ENCODE peak calls at places on chromosome 3, in eight cellular contexts. S, B, W, R, P, O, E and Q are unnamed samples. For H3K79me2, the result is how much of the 10 kb centered on the place peaks cover.

GRCh38 chr3:195715134-195715533 is 5.6 kb upstream of the MUC20 start:
- DNase-seq in P (no peak), R (peak), W (no peak), B (no peak), E (no peak), S (no peak), O (no peak), Q (no peak)

GRCh38 chr3:27714692-27715453 is 7.2 kb downstream of the EOMES start:
- DNase-seq in W (peak), E (no peak), R (no peak), S (peak), B (no peak), O (peak), P (no peak), Q (peak)

GRCh38 chr3:72319202-72320095 is 528.8 kb downstream of the SHQ1 start:
- DNase-seq in R (peak), P (peak), S (peak), O (no peak), E (no peak), W (peak), B (no peak), Q (no peak)

GRCh38 chr3:141940204-141940776 is 63.8 kb downstream of the ATP1B3 start:
- DNase-seq in R (no peak), O (peak), E (peak), W (peak), B (peak), P (peak), S (peak), Q (peak)

GRCh38 chr3:195909294-195909644 is 918 bp upstream of the TNK2 start:
- DNase-seq in P (peak), O (no peak), S (peak), B (no peak), R (no peak), W (no peak), E (no peak), Q (peak)

GRCh38 chr3:30505866-30506517 is 100.4 kb upstream of the TGFBR2 start:
- DNase-seq in P (no peak), O (no peak), W (no peak), E (no peak), S (peak), B (no peak), R (no peak), Q (no peak)

GRCh38 chr3:115922681-115923347 is 299.5 kb downstream of the GAP43 start:
- DNase-seq in P (no peak), B (peak), O (peak), S (peak), W (peak), R (no peak), E (no peak), Q (peak)

GRCh38 chr3:144875251-144875650 is 903.6 kb downstream of the DIPK2A start:
- DNase-seq in B (no peak), W (no peak), R (no peak), O (no peak), E (no peak), S (no peak), P (no peak), Q (no peak)

GRCh38 chr3:185151959-185152432 is 864 bp downstream of the C3orf70 start:
- DNase-seq in P (no peak), E (no peak), B (peak), O (no peak), S (peak), R (no peak), W (no peak), Q (no peak)

GRCh38 chr3:72340476-72341379 is 507.5 kb downstream of the SHQ1 start:
- DNase-seq in P (no peak), W (no peak), R (no peak), O (no peak), E (no peak), S (peak), B (no peak), Q (no peak)

GRCh38 chr3:4670352-4670751 is 177.2 kb downstream of the ITPR1 start:
- DNase-seq in W (no peak), R (peak), S (peak), P (no peak), B (no peak), O (peak), E (peak), Q (peak)

GRCh38 chr3:97950360-97950759 is 21.9 kb downstream of the RIOX2 start:
- DNase-seq in P (no peak), W (no peak), S (no peak), O (no peak), E (no peak), R (no peak), B (no peak), Q (no peak)

GRCh38 chr3:15606434-15606891 is 4.9 kb downstream of the BTD start:
- DNase-seq in R (no peak), E (no peak), W (peak), B (peak), S (peak), O (no peak), P (peak), Q (no peak)

GRCh38 chr3:100075731-100076543 is 38.4 kb downstream of the FILIP1L start:
- DNase-seq in S (no peak), O (no peak), E (no peak), R (peak), P (no peak), B (no peak), W (no peak), Q (no peak)

GRCh38 chr3:78919021-78919755 is 848.6 kb downstream of the ROBO1 start:
- DNase-seq in B (peak), R (no peak), O (no peak), E (no peak), W (peak), S (peak), P (no peak), Q (no peak)

GRCh38 chr3:197547618-197548017 is 8.2 kb downstream of the BDH1 start:
- DNase-seq in E (no peak), W (peak), R (peak), S (no peak), B (no peak), O (peak), P (no peak), Q (peak)

GRCh38 chr3:78728406-78729145 is 1039.2 kb downstream of the ROBO1 start:
- DNase-seq in B (peak), E (peak), O (no peak), R (no peak), W (peak), P (no peak), S (peak), Q (peak)

GRCh38 chr3:140943781-140944547 is 2.3 kb downstream of the SLC25A36 start:
- DNase-seq in O (no peak), P (no peak), W (no peak), E (no peak), R (no peak), S (peak), B (no peak), Q (no peak)

GRCh38 chr3:147699175-147699838 is 290.1 kb downstream of the ZIC1 start:
- DNase-seq in W (no peak), P (no peak), E (no peak), B (peak), O (no peak), R (no peak), S (peak), Q (no peak)

GRCh38 chr3:159761377-159761776 is 227.3 kb upstream of the IL12A start:
- DNase-seq in P (peak), R (no peak), O (no peak), W (no peak), B (peak), S (peak), E (peak), Q (no peak)

GRCh38 chr3:189132125-189132744 is 39.5 kb upstream of the TPRG1 start:
- DNase-seq in E (no peak), S (peak), R (no peak), O (no peak), W (peak), B (peak), P (peak), Q (no peak)

GRCh38 chr3:65938676-65939075 is 100.0 kb downstream of the MAGI1 start:
- DNase-seq in R (no peak), E (no peak), S (no peak), P (no peak), B (no peak), O (no peak), W (no peak), Q (no peak)
- H3K79me2 ChIP-seq in R (under half), E (half or more), S (half or more), P (under half), B (under half), O (under half), W (half or more), Q (under half)

DNA sequence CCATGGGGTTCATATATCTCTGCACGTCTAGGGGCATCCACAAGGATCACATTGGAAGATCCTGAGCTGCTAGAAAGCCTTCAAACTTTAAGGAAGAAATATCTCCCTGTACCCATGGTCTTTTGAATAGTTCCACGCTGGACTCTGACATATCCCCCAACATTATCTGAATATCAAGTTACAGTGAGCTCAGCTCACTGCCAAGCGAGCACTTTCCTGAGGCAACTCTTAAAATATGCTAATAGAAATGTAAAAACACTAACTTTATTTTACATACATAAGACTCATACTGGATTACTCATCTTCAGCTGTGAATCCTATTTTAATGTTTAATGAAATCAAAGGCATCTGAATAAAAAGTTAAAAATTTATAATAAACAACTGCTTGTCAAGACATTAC is 420.2 kb upstream of the CCDC54 start:
- DNase-seq in W (no peak), O (no peak), S (peak), P (no peak), R (no peak), B (peak), E (no peak), Q (no peak)
- H3K4me2 ChIP-seq in W (no peak), O (no peak), S (peak), P (no peak), R (no peak), B (no peak), E (no peak), Q (no peak)

GRCh38 chr3:74602471-74602870 is 12.0 kb downstream of the CNTN3 start:
- DNase-seq in R (no peak), P (no peak), B (no peak), E (no peak), O (no peak), W (no peak), S (no peak), Q (no peak)

GRCh38 chr3:74605437-74605836 is 9.0 kb downstream of the CNTN3 start:
- DNase-seq in O (no peak), B (no peak), R (no peak), P (no peak), W (no peak), E (no peak), S (no peak), Q (no peak)

GRCh38 chr3:74603292-74603691 is 11.2 kb downstream of the CNTN3 start:
- DNase-seq in P (no peak), E (no peak), B (no peak), R (no peak), S (peak), O (no peak), W (no peak), Q (no peak)

GRCh38 chr3:74607803-74608202 is 6.7 kb downstream of the CNTN3 start:
- DNase-seq in W (no peak), O (no peak), S (no peak), E (no peak), P (no peak), R (no peak), B (no peak), Q (no peak)

GRCh38 chr3:74606987-74607386 is 7.5 kb downstream of the CNTN3 start:
- DNase-seq in O (no peak), E (no peak), B (no peak), R (no peak), W (no peak), P (no peak), S (no peak), Q (no peak)
- H3K79me2 ChIP-seq in O (under half), E (under half), B (under half), R (under half), W (under half), P (under half), S (half or more), Q (under half)

DNA sequence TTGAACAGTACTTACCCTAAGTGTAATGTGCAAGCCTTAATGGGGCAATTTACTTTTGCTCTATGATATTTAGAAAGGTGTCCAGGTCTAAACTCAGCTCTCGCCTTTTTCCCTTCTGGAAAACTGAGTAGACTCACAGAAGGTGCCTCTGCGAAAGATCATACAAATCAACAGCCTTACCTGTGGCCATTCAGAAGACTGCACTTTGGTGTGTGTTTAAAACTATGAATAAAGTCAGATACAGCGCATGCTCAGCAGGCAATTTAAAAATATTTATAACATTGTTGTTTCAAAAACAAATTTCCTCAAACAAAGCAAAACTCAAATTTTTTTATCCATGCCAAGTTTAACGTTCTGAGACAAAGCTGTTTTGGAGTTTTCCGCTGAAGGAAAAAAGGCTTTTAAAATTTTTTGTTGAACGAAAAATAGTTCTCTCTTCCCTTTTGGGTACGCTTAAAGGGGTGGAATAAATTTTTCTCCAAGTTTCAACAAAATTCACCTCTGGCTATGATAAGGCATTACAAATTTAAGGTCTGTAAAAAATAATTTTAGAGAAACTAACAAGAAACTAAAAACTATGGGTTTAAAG is 156.3 kb downstream of the TIGIT start:
- DNase-seq in R (no peak), P (no peak), E (no peak), B (no peak), S (no peak), W (no peak), O (no peak), Q (no peak)
- H3K4me2 ChIP-seq in R (no peak), P (no peak), E (no peak), B (peak), S (peak), W (no peak), O (no peak), Q (no peak)

DNA sequence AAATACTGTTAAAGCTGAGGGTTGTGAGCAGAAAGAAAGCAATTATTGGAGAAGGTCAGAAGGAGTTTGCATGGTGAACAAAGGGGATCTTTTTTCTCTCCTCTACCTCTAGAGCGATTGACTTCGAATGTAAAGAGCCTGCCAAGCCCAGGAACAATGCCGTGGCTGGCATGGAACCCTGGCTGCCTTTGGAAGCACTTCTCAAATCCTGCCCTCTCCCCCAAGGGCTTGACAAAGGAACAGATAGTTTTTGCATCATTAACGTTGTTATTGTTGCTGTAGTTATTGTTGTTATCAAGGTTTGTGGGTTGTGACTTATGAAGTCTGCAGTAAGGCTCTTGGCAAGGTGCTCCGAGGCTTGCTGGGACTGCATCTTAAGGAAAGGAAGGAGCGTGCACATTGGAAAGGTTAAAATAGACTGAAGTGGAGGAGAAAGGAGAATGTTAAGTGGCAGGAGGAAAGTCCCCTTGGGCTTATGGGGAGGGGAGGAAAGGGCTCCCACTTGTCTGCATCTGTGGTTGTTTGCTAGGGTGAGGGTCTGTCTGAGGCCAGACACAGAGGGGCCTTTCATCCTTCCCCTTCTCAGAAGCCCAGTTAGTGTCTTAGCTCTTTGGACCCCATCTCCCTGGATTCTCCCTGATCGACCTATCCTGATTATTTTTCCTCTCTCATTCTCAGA is 16.8 kb downstream of the PDIA5 start:
- DNase-seq in E (no peak), W (no peak), O (no peak), P (peak), B (no peak), S (peak), R (no peak), Q (peak)
- H3K79me2 ChIP-seq in E (half or more), W (half or more), O (under half), P (half or more), B (half or more), S (half or more), R (half or more), Q (under half)

GRCh38 chr3:52059781-52060180 is 3.4 kb upstream of the DUSP7 start:
- DNase-seq in E (no peak), B (no peak), R (no peak), O (no peak), S (no peak), P (no peak), W (no peak), Q (no peak)

GRCh38 chr3:52063026-52063723 is 6.8 kb upstream of the DUSP7 start:
- DNase-seq in P (no peak), S (no peak), W (no peak), O (no peak), R (no peak), B (no peak), E (peak), Q (no peak)

GRCh38 chr3:52064561-52064960 is 8.2 kb upstream of the DUSP7 start:
- DNase-seq in W (no peak), O (no peak), E (no peak), R (no peak), P (no peak), B (no peak), S (no peak), Q (no peak)

GRCh38 chr3:52061116-52061910 is 4.9 kb upstream of the DUSP7 start:
- DNase-seq in B (no peak), E (no peak), W (no peak), R (no peak), O (no peak), P (no peak), S (peak), Q (no peak)

GRCh38 chr3:52062499-52062898 is 6.1 kb upstream of the DUSP7 start:
- DNase-seq in P (peak), O (no peak), R (no peak), W (peak), S (peak), E (no peak), B (peak), Q (no peak)
- H3K4me2 ChIP-seq in P (no peak), O (no peak), R (no peak), W (no peak), S (peak), E (no peak), B (no peak), Q (no peak)